ENCODE peak calls at places on chromosome 16, in five cellular contexts. H is tibial artery, N is HEK293T, W is fibroblast of the conjunctiva, A is psoas muscle. X is an unnamed sample.
A peak's percentile ranks its signal among the peaks of the same experiment; 100 is the strongest.

GRCh38 chr16:48105976-48106375 is 49.8 kb downstream of the ABCC12 start:
- DNase-seq in H (no peak), N (no peak), W (no peak), A (no peak), X (no peak)

GRCh38 chr16:87410530-87410929 is 18.4 kb downstream of the MAP1LC3B start:
- DNase-seq in H (peak; percentile 55), N (no peak), W (no peak), A (no peak), X (no peak)

GRCh38 chr16:50280932-50281331 is 14.6 kb downstream of the ADCY7 start:
- DNase-seq in H (no peak), N (no peak), W (no peak), A (peak; percentile 5), X (no peak)

GRCh38 chr16:20874088-20874581 is 26.0 kb downstream of the DCUN1D3 start:
- DNase-seq in H (no peak), N (no peak), W (no peak), A (no peak), X (no peak)

GRCh38 chr16:26360867-26361266 is 669.1 kb downstream of the HS3ST4 start:
- DNase-seq in H (no peak), N (no peak), W (no peak), A (no peak), X (no peak)

GRCh38 chr16:51152691-51153261 is 1.7 kb upstream of the SALL1 start:
- DNase-seq in H (no peak), N (no peak), W (no peak), A (no peak), X (no peak)

GRCh38 chr16:67372664-67373063 is 20.6 kb downstream of the TPPP3 start:
- DNase-seq in H (no peak), N (no peak), W (no peak), A (no peak), X (no peak)

GRCh38 chr16:70432800-70433455 is 6.0 kb downstream of the ST3GAL2 start:
- DNase-seq in H (no peak), N (no peak), W (no peak), A (no peak), X (no peak)

GRCh38 chr16:2142942-2143868 is 5.2 kb upstream of the RAB26 start:
- DNase-seq in H (no peak), N (no peak), W (no peak), A (no peak), X (no peak)

GRCh38 chr16:1102333-1102700 is 6.3 kb upstream of the C1QTNF8 start:
- DNase-seq in H (no peak), N (no peak), W (no peak), A (no peak), X (no peak)

GRCh38 chr16:85204242-85205010 is 92.2 kb upstream of the CIBAR2 start:
- DNase-seq in H (no peak), N (no peak), W (peak; percentile 87), A (no peak), X (no peak)

GRCh38 chr16:88650749-88651275 is at the start of gene CYBA:
- DNase-seq in H (peak; percentile 83), N (peak; percentile 61), W (peak; percentile 18), A (peak; percentile 65), X (peak; percentile 94)

GRCh38 chr16:67364610-67365256 is 28.6 kb downstream of the TPPP3 start:
- DNase-seq in H (no peak), N (no peak), W (no peak), A (no peak), X (no peak)

GRCh38 chr16:58509256-58510096 is 5.8 kb upstream of the SETD6 start:
- DNase-seq in H (peak; percentile 54), N (no peak), W (no peak), A (no peak), X (no peak)

GRCh38 chr16:50743575-50744225 is 1.8 kb downstream of the CYLD start:
- DNase-seq in H (no peak), N (no peak), W (no peak), A (no peak), X (no peak)

GRCh38 chr16:9527976-9528375 is 436.5 kb downstream of the HAPSTR1 start:
- DNase-seq in H (no peak), N (no peak), W (no peak), A (no peak), X (no peak)

GRCh38 chr16:89095401-89095974 is 1.8 kb downstream of the ACSF3 start:
- DNase-seq in H (no peak), N (no peak), W (no peak), A (no peak), X (no peak)

GRCh38 chr16:932831-933330 is 37.9 kb downstream of the LMF1 start:
- DNase-seq in H (no peak), N (no peak), W (no peak), A (no peak), X (no peak)

GRCh38 chr16:88023366-88023765 is 72.1 kb downstream of the BANP start:
- DNase-seq in H (no peak), N (no peak), W (no peak), A (no peak), X (no peak)

GRCh38 chr16:21233521-21234150 is at the start of gene ANKS4B:
- DNase-seq in H (no peak), N (no peak), W (no peak), A (no peak), X (no peak)

GRCh38 chr16:4016648-4017047 is 99.6 kb downstream of the ADCY9 start:
- DNase-seq in H (no peak), N (no peak), W (peak; percentile 32), A (no peak), X (no peak)

GRCh38 chr16:30896203-30896889 is at the start of gene CTF1:
- DNase-seq in H (peak; percentile 91), N (peak; percentile 70), W (peak; percentile 78), A (peak; percentile 80), X (peak; percentile 95)

GRCh38 chr16:80924372-80924978 is 82.2 kb downstream of the CMC2 start:
- DNase-seq in H (no peak), N (peak; percentile 76), W (no peak), A (peak; percentile 32), X (no peak)

GRCh38 chr16:72987480-72987901 is 60.4 kb downstream of the ZFHX3 start:
- DNase-seq in H (peak; percentile 37), N (no peak), W (no peak), A (no peak), X (no peak)

GRCh38 chr16:21116148-21116693 is 34.4 kb downstream of the DNAH3 start:
- DNase-seq in H (no peak), N (no peak), W (no peak), A (no peak), X (peak; percentile 45)

GRCh38 chr16:88941051-88941932 is 35.7 kb downstream of the CBFA2T3 start:
- DNase-seq in H (no peak), N (peak; percentile 35), W (no peak), A (peak; percentile 14), X (no peak)

GRCh38 chr16:82639666-82640336 is 13.0 kb downstream of the CDH13 start:
- DNase-seq in H (no peak), N (peak; percentile 47), W (no peak), A (peak; percentile 56), X (no peak)

GRCh38 chr16:66637806-66638205 is 33.3 kb downstream of the CMTM3 start:
- DNase-seq in H (no peak), N (no peak), W (no peak), A (no peak), X (no peak)

GRCh38 chr16:30121741-30122620 is 1.0 kb downstream of the MAPK3 start:
- DNase-seq in H (peak; percentile 90), N (no peak), W (no peak), A (peak; percentile 68), X (peak; percentile 92)

GRCh38 chr16:52499061-52499460 is 47.9 kb downstream of the TOX3 start:
- DNase-seq in H (no peak), N (no peak), W (no peak), A (no peak), X (no peak)

GRCh38 chr16:58614212-58614611 is 15.4 kb downstream of the CNOT1 start:
- DNase-seq in H (no peak), N (no peak), W (peak; percentile 14), A (no peak), X (no peak)